ENCODE peak calls at places on chromosomes 11 and 22, in six cellular contexts. N is A549, K is sigmoid colon, J is body of pancreas, L is HCT116, F is heart left ventricle. P is an unnamed sample.

GRCh38 chr22:28231423-28231822 is 312.4 kb upstream of the PITPNB start:
- DNase-seq in N (no peak), F (no peak), J (no peak), L (no peak), K (no peak), P (no peak)

GRCh38 chr11:74701351-74701750 is 29.9 kb downstream of the CHRDL2 start:
- DNase-seq in K (no peak), L (peak), N (no peak), F (no peak), J (no peak), P (no peak)

GRCh38 chr11:73359930-73360742 is 16.1 kb upstream of the RELT start:
- DNase-seq in N (peak), K (no peak), J (no peak), L (no peak), F (no peak), P (no peak)

GRCh38 chr11:71304491-71304890 is 52.1 kb upstream of the SHANK2 start:
- DNase-seq in F (no peak), K (peak), J (no peak), L (no peak), N (no peak), P (no peak)

GRCh38 chr11:132941024-132941646 is 591.2 kb downstream of the OPCML start:
- DNase-seq in N (no peak), J (no peak), F (no peak), K (no peak), L (no peak), P (no peak)

GRCh38 chr11:106497321-106497720 is 419.9 kb downstream of the AASDHPPT start:
- DNase-seq in N (no peak), J (no peak), F (no peak), K (no peak), L (no peak), P (no peak)

GRCh38 chr11:110158317-110159200 is 65.4 kb downstream of the ZC3H12C start:
- DNase-seq in L (no peak), K (no peak), F (no peak), J (no peak), N (no peak), P (no peak)

GRCh38 chr11:3824714-3825472 is 15.9 kb downstream of the RHOG start:
- DNase-seq in J (peak), N (peak), F (peak), L (no peak), K (peak), P (peak)

GRCh38 chr22:42324991-42325710 is 54.7 kb upstream of the TCF20 start:
- DNase-seq in N (no peak), F (no peak), K (no peak), L (no peak), J (no peak), P (no peak)

GRCh38 chr11:75814686-75815344 is at the start of gene UVRAG:
- DNase-seq in J (peak), K (peak), N (peak), F (peak), L (peak), P (peak)

DNA sequence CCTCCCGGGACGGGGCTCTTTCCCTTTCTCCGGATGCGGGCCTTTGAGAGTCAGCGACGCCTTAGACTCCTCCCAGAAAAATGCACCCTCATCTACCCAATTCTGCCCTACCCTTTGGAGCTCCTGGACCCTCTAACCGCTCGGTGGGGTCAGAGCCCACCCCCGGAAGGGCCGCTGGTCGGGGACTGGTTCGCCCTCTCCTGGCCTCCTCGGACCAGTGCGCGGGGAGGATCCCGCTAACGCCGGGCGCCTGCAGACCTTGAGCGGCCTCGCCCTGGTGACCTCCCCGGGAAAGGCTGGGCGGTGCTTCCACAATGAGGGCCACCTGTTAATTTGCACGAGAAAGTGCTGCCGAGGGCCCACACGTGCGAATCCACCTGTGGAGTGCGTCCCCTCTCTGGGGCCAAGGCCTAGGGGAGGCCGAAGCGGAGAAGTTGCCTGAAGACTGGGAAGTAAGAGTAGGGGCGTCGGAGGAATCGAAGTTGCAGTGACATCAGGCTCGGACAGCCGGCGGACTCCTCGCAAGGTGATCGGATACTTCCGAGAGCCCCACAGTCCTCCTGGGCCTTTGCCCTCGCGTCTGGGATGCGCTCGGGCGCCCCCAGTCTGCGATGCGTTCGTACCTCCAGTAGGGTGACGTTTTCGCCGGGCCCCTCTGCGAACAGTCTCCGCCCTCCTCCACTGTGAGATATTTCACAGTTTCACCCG is 61.5 kb downstream of the ENDOD1 start:
- DNase-seq in L (peak), N (peak), J (peak), F (peak), K (peak), P (no peak)
- TF ChIP-seq POLR2A in L (peak), N (peak), J (peak), F (peak), K (no peak), P (no peak)

DNA sequence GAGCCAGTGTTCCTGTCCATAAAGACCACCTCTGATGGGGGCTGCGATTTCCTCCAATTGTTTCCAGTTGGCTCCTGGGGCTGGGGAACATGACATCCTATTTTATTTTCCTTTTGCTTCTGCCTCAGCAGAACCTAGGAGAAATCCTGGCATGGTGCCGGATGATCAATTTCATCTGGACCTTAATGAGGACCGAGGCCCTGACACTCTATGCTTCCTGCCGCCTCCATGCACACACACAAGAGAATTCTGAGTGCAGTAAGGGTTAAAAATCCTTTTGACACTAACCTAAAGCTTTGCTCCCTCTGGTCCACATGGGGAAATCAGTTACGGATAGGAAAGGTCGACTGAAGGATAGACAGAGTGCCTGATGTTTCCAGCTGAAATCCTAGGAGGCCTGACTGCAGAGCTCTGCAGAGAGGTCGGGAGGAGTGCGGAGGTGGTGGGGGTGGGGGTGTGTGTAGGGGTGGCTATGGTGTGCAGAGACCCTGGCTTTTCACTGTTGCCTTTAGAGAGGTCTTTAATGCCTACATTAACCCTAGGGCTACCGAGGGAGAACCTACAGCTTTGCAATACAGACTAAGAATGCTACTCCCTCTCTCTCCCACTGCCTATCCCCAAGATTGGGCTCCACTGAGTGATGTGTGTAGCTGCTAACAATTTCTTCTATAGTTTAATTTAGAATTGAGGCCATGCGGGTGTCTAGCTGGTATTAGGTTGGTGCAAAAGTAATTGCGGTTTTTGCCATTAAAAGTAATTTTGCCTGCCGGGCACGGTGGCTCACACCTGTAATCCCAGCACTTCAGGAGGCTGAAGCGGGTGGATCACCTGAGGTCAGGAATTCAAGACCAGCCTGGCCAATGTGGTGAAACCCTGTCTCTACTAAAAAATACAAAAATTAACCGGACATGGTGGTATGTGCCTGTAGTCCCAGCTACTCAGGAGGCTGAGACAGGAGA is 53.6 kb upstream of the INCENP start:
- DNase-seq in J (peak), L (no peak), K (peak), F (no peak), N (no peak), P (no peak)
- TF ChIP-seq POLR2A in J (no peak), L (no peak), K (no peak), F (no peak), N (no peak), P (no peak)

GRCh38 chr11:64643258-64643881 is 52.4 kb downstream of the SLC22A12 start:
- DNase-seq in J (peak), K (peak), N (no peak), L (no peak), F (no peak), P (no peak)
- TF ChIP-seq POLR2A in J (no peak), K (no peak), N (no peak), L (no peak), F (no peak), P (no peak)

DNA sequence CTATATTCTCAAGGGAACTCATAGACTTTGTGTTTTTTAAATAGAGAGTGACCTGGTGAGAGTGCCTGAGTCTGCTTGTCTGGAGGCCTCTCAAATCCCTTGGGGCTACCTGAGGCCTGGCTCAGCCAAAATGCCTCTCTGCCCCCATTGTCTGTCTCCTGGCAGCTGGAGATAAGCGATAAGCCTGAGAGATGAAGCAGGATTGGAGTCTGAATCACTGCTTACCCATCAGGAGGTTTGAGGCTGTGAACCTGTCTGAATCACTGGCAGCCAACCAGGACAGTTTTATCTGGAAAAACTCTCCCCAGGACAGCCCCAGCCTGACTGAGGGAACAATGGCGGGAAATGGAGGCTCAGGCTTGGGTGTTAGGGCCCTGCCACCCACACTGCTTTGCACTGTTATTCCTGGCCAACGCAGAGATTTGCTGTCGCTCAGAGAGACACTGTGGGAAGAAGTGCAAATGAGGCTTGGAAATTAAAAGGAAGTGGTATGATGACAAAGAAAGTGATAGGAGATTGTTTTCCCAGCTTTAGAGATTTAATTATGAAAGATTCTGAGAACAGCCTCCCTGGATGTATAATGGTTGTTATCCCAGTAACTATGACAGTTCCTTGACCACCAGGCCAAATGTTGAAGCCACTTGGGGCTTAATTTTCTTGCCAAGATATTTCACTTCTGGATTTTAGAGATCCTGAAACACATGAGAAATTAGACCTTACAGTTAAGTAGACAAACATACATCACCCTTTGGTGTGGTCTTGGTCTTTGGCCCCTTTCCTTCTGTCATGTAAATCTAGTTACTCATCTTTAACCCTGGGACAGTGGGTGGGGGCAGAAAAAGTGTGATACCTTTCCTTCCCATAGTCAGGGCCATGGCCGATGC is 102.1 kb downstream of the RASSF10 start:
- DNase-seq in N (peak), L (no peak), F (peak), J (no peak), K (no peak), P (peak)
- TF ChIP-seq POLR2A in N (no peak), L (no peak), F (no peak), J (no peak), K (no peak), P (no peak)

GRCh38 chr22:46737976-46738641 is at the start of gene CERK:
- DNase-seq in J (peak), K (peak), N (peak), L (no peak), F (peak), P (peak)
- TF ChIP-seq POLR2A in J (peak), K (peak), N (peak), L (peak), F (peak), P (peak)

GRCh38 chr11:46617451-46618314 is at the start of gene ATG13:
- DNase-seq in F (peak), J (peak), N (peak), K (peak), L (peak), P (peak)

GRCh38 chr11:46616551-46617450 is at the start of gene HARBI1:
- DNase-seq in L (peak), N (peak), J (peak), K (peak), F (peak), P (peak)

GRCh38 chr11:46615756-46616155 is 1.3 kb downstream of the HARBI1 start:
- DNase-seq in K (no peak), N (no peak), L (no peak), J (no peak), F (no peak), P (peak)

GRCh38 chr11:46618789-46619188 is 1.4 kb downstream of the ATG13 start:
- DNase-seq in F (no peak), J (no peak), L (no peak), N (no peak), K (no peak), P (no peak)
- TF ChIP-seq POLR2A in F (no peak), J (no peak), L (no peak), N (no peak), K (no peak), P (no peak)

GRCh38 chr22:31346733-31347250 is 646 bp upstream of the PATZ1 start:
- DNase-seq in L (no peak), J (peak), K (peak), F (peak), N (peak), P (no peak)

GRCh38 chr22:31346255-31346732 is at the start of gene PATZ1:
- DNase-seq in N (peak), K (peak), J (peak), L (peak), F (peak), P (peak)

GRCh38 chr22:31345331-31346254 is 553 bp downstream of the PATZ1 start:
- DNase-seq in K (peak), F (peak), L (peak), J (peak), N (peak), P (peak)

GRCh38 chr22:31348766-31349165 is 2.6 kb upstream of the PATZ1 start:
- DNase-seq in N (no peak), J (no peak), F (no peak), K (no peak), L (no peak), P (no peak)

DNA sequence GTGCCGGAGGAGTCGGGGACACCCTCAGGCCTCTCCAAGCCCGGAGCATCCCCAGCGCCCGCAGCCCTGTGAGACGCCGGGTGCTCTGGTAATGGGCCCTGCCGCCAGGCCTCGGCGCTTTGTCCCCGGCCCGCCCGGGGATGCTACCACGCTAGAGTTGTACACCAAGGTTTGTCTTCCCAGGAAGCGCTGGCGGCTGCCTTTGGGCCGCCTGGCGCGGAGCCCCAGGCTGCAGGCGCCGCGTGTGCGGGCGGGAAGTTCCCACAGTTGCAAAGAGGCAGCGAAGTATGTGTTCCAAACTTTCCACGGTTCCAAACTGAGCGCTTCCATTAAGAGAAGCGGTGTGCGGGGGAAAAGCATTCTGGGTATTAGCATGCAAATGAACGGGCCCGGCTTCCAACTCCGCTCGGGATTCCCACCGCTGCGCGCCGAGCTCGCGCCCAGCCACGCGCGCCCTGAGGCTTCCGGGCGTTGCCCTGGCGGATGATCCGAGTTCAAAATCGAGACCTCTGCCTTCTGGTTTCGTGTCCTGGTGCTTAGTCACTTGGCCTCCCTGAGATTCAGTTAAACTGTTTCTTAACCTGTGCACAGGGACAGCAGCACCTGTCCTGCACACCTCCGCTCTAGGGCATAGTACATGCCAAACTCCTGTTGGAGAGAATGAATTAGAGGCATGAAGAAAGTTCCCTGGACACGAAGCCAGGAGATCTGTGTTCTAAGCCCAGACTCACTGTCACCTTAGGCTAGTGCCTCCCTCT is 1.3 kb upstream of the PATZ1 start:
- DNase-seq in K (peak), L (peak), N (peak), F (peak), J (peak), P (no peak)
- TF ChIP-seq POLR2A in K (no peak), L (peak), N (no peak), F (no peak), J (peak), P (no peak)